ENCODE peak calls at places on chromosomes 3 and 15, in six cellular contexts. O is HCT116, K is SK-N-SH, P is HepG2, S is K562, C is GM12878. B is an unnamed sample.
A peak's percentile ranks its signal among the peaks of the same experiment; 100 is the strongest.

GRCh38 chr3:184345678-184346144 is 8.3 kb downstream of the FAM131A start:
- DNase-seq in O (peak; percentile 80), K (peak; percentile 73), P (peak; percentile 84), S (peak; percentile 88), C (no peak), B (peak; percentile 97)

GRCh38 chr3:141796436-141797166 is 33.4 kb downstream of the GRK7 start:
- DNase-seq in O (no peak), K (no peak), P (no peak), S (no peak), C (peak; percentile 63), B (no peak)

GRCh38 chr3:46076606-46077005 is 49.3 kb upstream of the XCR1 start:
- DNase-seq in O (no peak), K (no peak), P (no peak), S (peak; percentile 17), C (no peak), B (no peak)

GRCh38 chr15:25675396-25675795 is 187.7 kb downstream of the ATP10A start:
- DNase-seq in O (no peak), K (no peak), P (no peak), S (no peak), C (no peak), B (no peak)

GRCh38 chr3:187931111-187931510 is 185.8 kb upstream of the BCL6 start:
- DNase-seq in O (no peak), K (no peak), P (no peak), S (no peak), C (no peak), B (no peak)

GRCh38 chr3:72436863-72437592 is 411.2 kb downstream of the SHQ1 start:
- DNase-seq in O (no peak), K (no peak), P (no peak), S (no peak), C (no peak), B (no peak)

GRCh38 chr3:129688310-129688895 is 81.9 kb upstream of the PLXND1 start:
- DNase-seq in O (no peak), K (peak; percentile 38), P (peak; percentile 78), S (no peak), C (no peak), B (peak; percentile 85)

GRCh38 chr15:27017168-27017809 is 46.3 kb downstream of the GABRG3 start:
- DNase-seq in O (no peak), K (peak; percentile 87), P (peak; percentile 73), S (peak; percentile 77), C (peak; percentile 0), B (peak; percentile 72)

GRCh38 chr3:69688400-69688799 is 50.9 kb upstream of the MITF start:
- DNase-seq in O (no peak), K (no peak), P (no peak), S (no peak), C (no peak), B (no peak)

GRCh38 chr15:48481802-48482201 is 150.6 kb downstream of the DUT start:
- DNase-seq in O (no peak), K (no peak), P (no peak), S (no peak), C (no peak), B (no peak)

GRCh38 chr3:188421836-188422540 is 268.0 kb downstream of the LPP start:
- DNase-seq in O (no peak), K (no peak), P (no peak), S (no peak), C (peak; percentile 78), B (no peak)

GRCh38 chr3:152455989-152456388 is 187.3 kb downstream of the MBNL1 start:
- DNase-seq in O (no peak), K (no peak), P (no peak), S (no peak), C (no peak), B (no peak)

GRCh38 chr15:76158250-76158649 is 98.5 kb downstream of the TMEM266 start:
- DNase-seq in O (no peak), K (no peak), P (no peak), S (no peak), C (no peak), B (no peak)

GRCh38 chr15:78364233-78364632 is 24.1 kb downstream of the CRABP1 start:
- DNase-seq in O (no peak), K (peak; percentile 81), P (no peak), S (no peak), C (no peak), B (no peak)

GRCh38 chr3:112642912-112643506 is 2.1 kb upstream of the CCDC80 start:
- DNase-seq in O (peak; percentile 77), K (peak; percentile 85), P (peak; percentile 68), S (peak; percentile 87), C (peak; percentile 46), B (peak; percentile 91)

GRCh38 chr3:134029256-134029733 is 430 bp downstream of the SLCO2A1 start:
- DNase-seq in O (no peak), K (peak; percentile 42), P (no peak), S (no peak), C (no peak), B (peak; percentile 28)

GRCh38 chr15:89837134-89837829 is 22.6 kb upstream of the ANPEP start:
- DNase-seq in O (no peak), K (no peak), P (no peak), S (no peak), C (no peak), B (no peak)

GRCh38 chr15:40982855-40983254 is 29.6 kb downstream of the CHAC1 start:
- DNase-seq in O (no peak), K (no peak), P (no peak), S (no peak), C (no peak), B (no peak)

GRCh38 chr3:171556574-171557145 is 96.5 kb upstream of the TNIK start:
- DNase-seq in O (no peak), K (peak; percentile 42), P (no peak), S (no peak), C (no peak), B (peak; percentile 37)

GRCh38 chr3:11422291-11422690 is 150.1 kb downstream of the ATG7 start:
- DNase-seq in O (no peak), K (no peak), P (no peak), S (no peak), C (no peak), B (no peak)

GRCh38 chr15:88255496-88256171 is 905 bp downstream of the NTRK3 start:
- DNase-seq in O (no peak), K (peak; percentile 91), P (no peak), S (no peak), C (no peak), B (peak; percentile 56)

GRCh38 chr15:33131880-33132279 is 62.6 kb downstream of the FMN1 start:
- DNase-seq in O (no peak), K (no peak), P (no peak), S (no peak), C (no peak), B (no peak)

GRCh38 chr15:36932070-36932469 is 168.3 kb downstream of the MEIS2 start:
- DNase-seq in O (no peak), K (no peak), P (no peak), S (peak; percentile 41), C (no peak), B (no peak)

GRCh38 chr15:45048784-45049631 is 26.0 kb downstream of the SORD start:
- DNase-seq in O (no peak), K (no peak), P (no peak), S (peak; percentile 94), C (no peak), B (no peak)

GRCh38 chr15:60899967-60900356 is 329.1 kb downstream of the RORA start:
- DNase-seq in O (no peak), K (no peak), P (no peak), S (no peak), C (no peak), B (no peak)

GRCh38 chr3:141275032-141275422 is 43.4 kb downstream of the PXYLP1 start:
- DNase-seq in O (no peak), K (no peak), P (peak; percentile 24), S (no peak), C (no peak), B (no peak)

GRCh38 chr3:151146071-151146730 is 56.8 kb downstream of the GPR171 start:
- DNase-seq in O (peak; percentile 71), K (peak; percentile 71), P (peak; percentile 75), S (peak; percentile 74), C (peak; percentile 25), B (peak; percentile 90)

GRCh38 chr3:126208618-126209256 is 28.4 kb upstream of the ALDH1L1 start:
- DNase-seq in O (peak; percentile 76), K (peak; percentile 41), P (peak; percentile 52), S (peak; percentile 50), C (no peak), B (peak; percentile 70)

GRCh38 chr15:85781099-85781498 is 13.6 kb downstream of the KLHL25 start:
- DNase-seq in O (no peak), K (no peak), P (peak; percentile 96), S (no peak), C (no peak), B (no peak)

GRCh38 chr15:38441130-38441519 is 12.8 kb upstream of the FAM98B start:
- DNase-seq in O (no peak), K (no peak), P (no peak), S (no peak), C (no peak), B (no peak)

GRCh38 chr3:179149239-179149887 is 1.2 kb downstream of the PIK3CA start:
- DNase-seq in O (no peak), K (no peak), P (peak; percentile 14), S (peak; percentile 47), C (peak; percentile 53), B (peak; percentile 60)

DNA sequence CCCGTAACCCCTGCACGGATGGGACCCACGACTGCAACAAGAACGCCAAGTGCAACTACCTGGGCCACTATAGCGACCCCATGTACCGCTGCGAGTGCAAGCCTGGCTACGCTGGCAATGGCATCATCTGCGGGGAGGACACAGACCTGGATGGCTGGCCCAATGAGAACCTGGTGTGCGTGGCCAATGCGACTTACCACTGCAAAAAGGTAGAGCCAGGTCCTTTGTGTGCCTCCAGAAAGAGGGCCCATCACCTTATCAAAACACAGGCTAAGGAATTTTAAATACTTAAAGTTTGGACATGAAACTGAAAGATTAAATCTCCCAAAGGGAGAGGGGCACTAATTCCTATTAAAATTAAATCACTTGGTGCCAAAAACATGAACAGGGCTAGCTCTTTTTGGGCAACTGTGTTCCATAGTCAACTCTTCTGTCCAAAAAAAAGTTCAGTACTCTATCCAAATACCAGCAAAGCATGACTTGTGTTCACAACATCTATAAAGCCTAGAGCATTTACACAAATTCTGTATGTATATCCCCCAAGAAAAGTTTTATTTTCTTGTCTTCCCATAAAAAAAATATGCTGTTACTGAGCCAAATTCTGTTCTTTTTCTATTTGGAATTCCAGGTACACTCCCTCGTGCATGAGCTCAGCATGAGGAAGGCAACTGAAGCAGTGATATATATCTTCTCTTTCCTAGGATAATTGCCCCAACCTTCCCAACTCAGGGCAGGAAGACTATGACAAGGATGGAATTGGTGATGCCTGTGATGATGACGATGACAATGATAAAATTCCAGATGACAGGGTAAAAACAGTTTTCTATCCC is 9.2 kb downstream of the THBS1 start:
- DNase-seq in O (no peak), K (no peak), P (no peak), S (no peak), C (no peak), B (no peak)
- TF ChIP-seq JUND in O (no peak), K (no peak), P (no peak), S (no peak), C (no peak), B (no peak)

GRCh38 chr3:189512824-189513223 is 118.4 kb upstream of the TP63 start:
- DNase-seq in O (no peak), K (no peak), P (no peak), S (no peak), C (no peak), B (no peak)
- TF ChIP-seq JUND in O (no peak), K (no peak), P (no peak), S (no peak), C (no peak), B (no peak)

GRCh38 chr15:64157599-64158125 is 5.2 kb downstream of the PPIB start:
- DNase-seq in O (no peak), K (no peak), P (no peak), S (no peak), C (no peak), B (no peak)
- TF ChIP-seq JUND in O (no peak), K (no peak), P (no peak), S (no peak), C (no peak), B (no peak)

GRCh38 chr3:194494951-194495374 is 8.2 kb upstream of the ATP13A3 start:
- DNase-seq in O (no peak), K (no peak), P (peak; percentile 89), S (no peak), C (no peak), B (no peak)
- TF ChIP-seq JUND in O (no peak), K (no peak), P (peak; percentile 26), S (no peak), C (no peak), B (no peak)